ENCODE peak calls at places on chromosomes 4 and X, in five cellular contexts. One of them, this sample, is unnamed.

GRCh38 chr4:100907465-100908454 is 389.9 kb upstream of the EMCN start:
- DNase-seq in left ventricle myocardium inferior: no peak
- DNase-seq in mesenchymal stem cell: peak; percentile 12
- DNase-seq in BE2C: no peak
- DNase-seq in body of pancreas: no peak
- DNase-seq in this sample: no peak

GRCh38 chr4:44632089-44632488 is 19.3 kb downstream of the YIPF7 start:
- DNase-seq in left ventricle myocardium inferior: no peak
- DNase-seq in BE2C: no peak
- DNase-seq in mesenchymal stem cell: no peak
- DNase-seq in body of pancreas: no peak
- DNase-seq in this sample: no peak

GRCh38 chr4:151169223-151169622 is 69.8 kb downstream of the RPS3A start:
- DNase-seq in body of pancreas: peak; percentile 65
- DNase-seq in BE2C: peak; percentile 89
- DNase-seq in left ventricle myocardium inferior: peak; percentile 75
- DNase-seq in mesenchymal stem cell: peak; percentile 97
- DNase-seq in this sample: no peak

GRCh38 chrX:149512225-149512885 is 7.2 kb upstream of the IDS start:
- DNase-seq in BE2C: peak; percentile 65
- DNase-seq in body of pancreas: peak; percentile 71
- DNase-seq in left ventricle myocardium inferior: peak; percentile 35
- DNase-seq in mesenchymal stem cell: peak; percentile 65
- DNase-seq in this sample: peak; percentile 72

GRCh38 chr4:23877758-23878229 is 12.1 kb downstream of the PPARGC1A start:
- DNase-seq in left ventricle myocardium inferior: no peak
- DNase-seq in body of pancreas: no peak
- DNase-seq in BE2C: peak; percentile 67
- DNase-seq in mesenchymal stem cell: peak; percentile 78
- DNase-seq in this sample: peak; percentile 68

GRCh38 chrX:34956915-34957314 is 14.3 kb downstream of the FAM47B start:
- DNase-seq in body of pancreas: no peak
- DNase-seq in mesenchymal stem cell: peak; percentile 0
- DNase-seq in BE2C: no peak
- DNase-seq in left ventricle myocardium inferior: no peak
- DNase-seq in this sample: no peak

GRCh38 chr4:24772061-24772705 is 23.2 kb upstream of the SOD3 start:
- DNase-seq in mesenchymal stem cell: no peak
- DNase-seq in left ventricle myocardium inferior: no peak
- DNase-seq in body of pancreas: no peak
- DNase-seq in BE2C: no peak
- DNase-seq in this sample: no peak

GRCh38 chr4:105674011-105674410 is 34.5 kb downstream of the INTS12 start:
- DNase-seq in mesenchymal stem cell: no peak
- DNase-seq in body of pancreas: no peak
- DNase-seq in BE2C: no peak
- DNase-seq in left ventricle myocardium inferior: no peak
- DNase-seq in this sample: no peak

GRCh38 chr4:15781427-15782095 is 3.4 kb downstream of the CD38 start:
- DNase-seq in mesenchymal stem cell: no peak
- DNase-seq in left ventricle myocardium inferior: no peak
- DNase-seq in BE2C: no peak
- DNase-seq in body of pancreas: no peak
- DNase-seq in this sample: no peak

GRCh38 chrX:154654925-154655324 is 1.5 kb upstream of the CTAG2 start:
- DNase-seq in BE2C: no peak
- DNase-seq in left ventricle myocardium inferior: no peak
- DNase-seq in mesenchymal stem cell: no peak
- DNase-seq in body of pancreas: no peak
- DNase-seq in this sample: no peak

GRCh38 chr4:22970665-22971064 is 277.9 kb downstream of the GBA3 start:
- DNase-seq in body of pancreas: no peak
- DNase-seq in mesenchymal stem cell: no peak
- DNase-seq in left ventricle myocardium inferior: no peak
- DNase-seq in BE2C: no peak
- DNase-seq in this sample: no peak

GRCh38 chr4:124483043-124483906 is 229.3 kb downstream of the ANKRD50 start:
- DNase-seq in body of pancreas: no peak
- DNase-seq in BE2C: peak; percentile 70
- DNase-seq in left ventricle myocardium inferior: no peak
- DNase-seq in mesenchymal stem cell: peak; percentile 66
- DNase-seq in this sample: no peak

GRCh38 chr4:112889619-112890294 is 159.7 kb upstream of the ANK2 start:
- DNase-seq in mesenchymal stem cell: peak; percentile 80
- DNase-seq in body of pancreas: no peak
- DNase-seq in left ventricle myocardium inferior: no peak
- DNase-seq in BE2C: no peak
- DNase-seq in this sample: no peak

GRCh38 chrX:73581002-73581628 is 18.1 kb downstream of the CHIC1 start:
- DNase-seq in BE2C: no peak
- DNase-seq in mesenchymal stem cell: no peak
- DNase-seq in body of pancreas: no peak
- DNase-seq in left ventricle myocardium inferior: no peak
- DNase-seq in this sample: no peak

GRCh38 chrX:69152398-69152797 is 12.9 kb downstream of the PJA1 start:
- DNase-seq in left ventricle myocardium inferior: no peak
- DNase-seq in mesenchymal stem cell: peak; percentile 62
- DNase-seq in body of pancreas: peak; percentile 51
- DNase-seq in BE2C: no peak
- DNase-seq in this sample: peak; percentile 47

GRCh38 chr4:185201983-185202962 is 1.5 kb downstream of the CFAP97 start:
- DNase-seq in body of pancreas: no peak
- DNase-seq in left ventricle myocardium inferior: no peak
- DNase-seq in BE2C: peak; percentile 43
- DNase-seq in mesenchymal stem cell: peak; percentile 78
- DNase-seq in this sample: peak; percentile 23

GRCh38 chrX:21745756-21746155 is 12.2 kb downstream of the SMPX start:
- DNase-seq in mesenchymal stem cell: peak; percentile 10
- DNase-seq in body of pancreas: peak; percentile 25
- DNase-seq in BE2C: peak; percentile 47
- DNase-seq in left ventricle myocardium inferior: no peak
- DNase-seq in this sample: peak; percentile 61

GRCh38 chr4:158895797-158896442 is 127.1 kb downstream of the FNIP2 start:
- DNase-seq in BE2C: no peak
- DNase-seq in body of pancreas: peak; percentile 9
- DNase-seq in mesenchymal stem cell: peak; percentile 58
- DNase-seq in left ventricle myocardium inferior: no peak
- DNase-seq in this sample: no peak

GRCh38 chr4:28469886-28470285 is 1609.2 kb downstream of the STIM2 start:
- DNase-seq in left ventricle myocardium inferior: no peak
- DNase-seq in mesenchymal stem cell: no peak
- DNase-seq in BE2C: no peak
- DNase-seq in body of pancreas: no peak
- DNase-seq in this sample: no peak

GRCh38 chr4:16418814-16419213 is 192.5 kb upstream of the TAPT1 start:
- DNase-seq in mesenchymal stem cell: no peak
- DNase-seq in body of pancreas: peak; percentile 76
- DNase-seq in left ventricle myocardium inferior: no peak
- DNase-seq in BE2C: no peak
- DNase-seq in this sample: no peak

GRCh38 chr4:38382492-38382891 is 281.5 kb upstream of the KLF3 start:
- DNase-seq in left ventricle myocardium inferior: no peak
- DNase-seq in BE2C: peak; percentile 68
- DNase-seq in body of pancreas: no peak
- DNase-seq in mesenchymal stem cell: peak; percentile 46
- DNase-seq in this sample: no peak

DNA sequence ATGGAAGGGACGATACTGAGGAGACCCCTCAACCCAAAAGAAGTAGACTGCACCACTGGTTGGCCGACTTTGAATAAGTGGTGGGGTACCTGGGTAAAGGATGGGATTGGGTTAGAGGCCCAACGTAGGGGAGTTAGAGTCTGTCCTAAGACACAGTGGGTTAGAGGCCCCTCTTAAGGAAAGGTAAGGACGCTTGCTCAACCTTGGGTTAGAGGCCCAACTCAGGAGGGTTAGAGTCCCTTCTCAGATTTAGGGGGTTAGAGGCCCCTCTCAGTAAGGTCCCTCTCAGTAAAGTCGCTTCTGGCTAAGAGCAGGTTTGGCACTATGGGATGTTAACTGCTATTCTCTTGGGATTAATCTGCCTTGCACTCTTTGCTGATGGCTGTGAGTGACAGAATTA is 81.3 kb downstream of the ACOX3 start:
- DNase-seq in mesenchymal stem cell: no peak
- DNase-seq in body of pancreas: no peak
- DNase-seq in BE2C: no peak
- DNase-seq in left ventricle myocardium inferior: no peak
- DNase-seq in this sample: no peak
- H3K4me1 ChIP-seq in mesenchymal stem cell: peaks cover 7% of the 10 kb centered on the region
- H3K4me1 ChIP-seq in body of pancreas: no peaks in the 10 kb centered on the region
- H3K4me1 ChIP-seq in BE2C: no peaks in the 10 kb centered on the region
- H3K4me1 ChIP-seq in left ventricle myocardium inferior: peaks cover 36% of the 10 kb centered on the region
- H3K4me1 ChIP-seq in this sample: no peaks in the 10 kb centered on the region

DNA sequence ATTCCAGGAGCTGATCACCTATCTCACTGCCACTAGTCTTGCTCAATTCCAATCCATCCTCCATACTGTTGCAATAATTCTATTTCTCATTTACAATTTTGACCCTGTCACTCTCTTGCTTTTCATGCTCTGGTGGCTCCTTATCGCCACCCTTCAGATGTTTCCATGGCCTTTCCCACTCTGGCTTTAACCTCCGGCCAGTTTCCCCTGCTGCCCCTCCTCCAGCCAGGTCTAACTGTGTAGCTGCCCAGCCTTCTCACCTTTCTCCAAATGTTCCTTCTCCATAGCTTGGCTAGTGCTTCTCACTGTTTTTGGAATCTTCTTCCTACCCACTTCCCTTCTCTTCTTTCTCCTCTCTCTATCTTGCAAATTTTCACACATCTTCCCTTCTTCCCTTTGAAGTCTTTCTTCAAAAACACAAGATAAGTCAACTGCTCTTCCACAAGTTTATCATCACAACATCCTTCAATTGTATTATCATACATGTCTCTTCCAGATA is 153.8 kb downstream of the COL25A1 start:
- DNase-seq in left ventricle myocardium inferior: no peak
- DNase-seq in BE2C: no peak
- DNase-seq in mesenchymal stem cell: no peak
- DNase-seq in body of pancreas: no peak
- DNase-seq in this sample: no peak
- H3K4me1 ChIP-seq in left ventricle myocardium inferior: no peaks in the 10 kb centered on the region
- H3K4me1 ChIP-seq in BE2C: no peaks in the 10 kb centered on the region
- H3K4me1 ChIP-seq in mesenchymal stem cell: no peaks in the 10 kb centered on the region
- H3K4me1 ChIP-seq in body of pancreas: no peaks in the 10 kb centered on the region
- H3K4me1 ChIP-seq in this sample: no peaks in the 10 kb centered on the region

DNA sequence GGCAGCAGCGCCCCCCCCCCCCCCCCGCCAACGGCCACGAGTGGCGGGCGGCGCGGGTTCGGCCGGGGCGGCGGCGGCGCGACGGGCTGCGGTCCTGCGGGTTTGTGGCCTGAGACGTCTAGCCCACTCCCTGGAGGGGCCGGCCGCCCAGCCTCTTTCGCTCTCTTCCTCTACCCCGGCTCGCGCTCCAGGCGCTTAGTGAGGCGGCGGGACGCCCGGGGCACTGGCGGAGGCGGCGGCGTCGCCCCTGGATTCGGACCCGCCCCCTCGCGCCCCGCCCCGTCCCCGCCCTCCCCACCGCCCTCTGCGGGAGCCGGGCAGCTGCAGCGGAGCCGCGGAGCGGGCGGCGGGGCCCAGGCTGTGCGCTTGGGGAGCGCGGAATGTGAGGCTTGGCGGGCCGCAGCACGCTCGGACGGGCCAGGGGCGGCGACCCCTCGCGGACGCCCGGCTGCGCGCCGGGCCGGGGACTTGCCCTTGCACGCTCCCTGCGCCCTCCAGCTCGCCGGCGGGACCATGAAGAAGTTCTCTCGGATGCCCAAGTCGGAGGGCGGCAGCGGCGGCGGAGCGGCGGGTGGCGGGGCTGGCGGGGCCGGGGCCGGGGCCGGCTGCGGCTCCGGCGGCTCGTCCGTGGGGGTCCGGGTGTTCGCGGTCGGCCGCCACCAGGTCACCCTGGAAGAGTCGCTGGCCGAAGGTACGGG is at the start of gene BMP2K:
- DNase-seq in BE2C: peak; percentile 89
- DNase-seq in body of pancreas: peak; percentile 80
- DNase-seq in left ventricle myocardium inferior: peak; percentile 86
- DNase-seq in mesenchymal stem cell: peak; percentile 78
- DNase-seq in this sample: peak; percentile 89
- H3K4me1 ChIP-seq in BE2C: no peaks in the 10 kb centered on the region
- H3K4me1 ChIP-seq in body of pancreas: peaks cover 30% of the 10 kb centered on the region
- H3K4me1 ChIP-seq in left ventricle myocardium inferior: peaks cover 59% of the 10 kb centered on the region
- H3K4me1 ChIP-seq in mesenchymal stem cell: no peaks in the 10 kb centered on the region
- H3K4me1 ChIP-seq in this sample: peaks cover 19% of the 10 kb centered on the region

GRCh38 chr4:168852933-168853713 is 156.9 kb downstream of the CBR4 start:
- DNase-seq in BE2C: no peak
- DNase-seq in body of pancreas: no peak
- DNase-seq in left ventricle myocardium inferior: no peak
- DNase-seq in mesenchymal stem cell: no peak
- DNase-seq in this sample: no peak
- H3K4me1 ChIP-seq in BE2C: peaks cover 5% of the 10 kb centered on the region
- H3K4me1 ChIP-seq in body of pancreas: no peaks in the 10 kb centered on the region
- H3K4me1 ChIP-seq in left ventricle myocardium inferior: peaks cover 100% of the 10 kb centered on the region
- H3K4me1 ChIP-seq in mesenchymal stem cell: peaks cover 15% of the 10 kb centered on the region
- H3K4me1 ChIP-seq in this sample: no peaks in the 10 kb centered on the region

GRCh38 chrX:39850630-39851152 is 247.1 kb downstream of the BCOR start:
- DNase-seq in BE2C: peak; percentile 62
- DNase-seq in body of pancreas: peak; percentile 23
- DNase-seq in mesenchymal stem cell: peak; percentile 34
- DNase-seq in left ventricle myocardium inferior: no peak
- DNase-seq in this sample: no peak
- H3K4me1 ChIP-seq in BE2C: peaks cover 3% of the 10 kb centered on the region
- H3K4me1 ChIP-seq in body of pancreas: peaks cover 12% of the 10 kb centered on the region
- H3K4me1 ChIP-seq in mesenchymal stem cell: peaks cover 12% of the 10 kb centered on the region
- H3K4me1 ChIP-seq in left ventricle myocardium inferior: peaks cover 10% of the 10 kb centered on the region
- H3K4me1 ChIP-seq in this sample: no peaks in the 10 kb centered on the region

GRCh38 chrX:72271091-72271490 is 6.0 kb downstream of the RPS4X start:
- DNase-seq in BE2C: no peak
- DNase-seq in body of pancreas: no peak
- DNase-seq in left ventricle myocardium inferior: no peak
- DNase-seq in mesenchymal stem cell: no peak
- DNase-seq in this sample: no peak

GRCh38 chrX:72274526-72274925 is 2.5 kb downstream of the RPS4X start:
- DNase-seq in left ventricle myocardium inferior: no peak
- DNase-seq in body of pancreas: no peak
- DNase-seq in mesenchymal stem cell: no peak
- DNase-seq in BE2C: no peak
- DNase-seq in this sample: no peak

GRCh38 chrX:72271812-72272211 is 5.2 kb downstream of the RPS4X start:
- DNase-seq in BE2C: no peak
- DNase-seq in body of pancreas: no peak
- DNase-seq in mesenchymal stem cell: no peak
- DNase-seq in left ventricle myocardium inferior: no peak
- DNase-seq in this sample: no peak

GRCh38 chrX:72272868-72273267 is 4.2 kb downstream of the RPS4X start:
- DNase-seq in left ventricle myocardium inferior: no peak
- DNase-seq in BE2C: no peak
- DNase-seq in body of pancreas: no peak
- DNase-seq in mesenchymal stem cell: peak; percentile 30
- DNase-seq in this sample: no peak

DNA sequence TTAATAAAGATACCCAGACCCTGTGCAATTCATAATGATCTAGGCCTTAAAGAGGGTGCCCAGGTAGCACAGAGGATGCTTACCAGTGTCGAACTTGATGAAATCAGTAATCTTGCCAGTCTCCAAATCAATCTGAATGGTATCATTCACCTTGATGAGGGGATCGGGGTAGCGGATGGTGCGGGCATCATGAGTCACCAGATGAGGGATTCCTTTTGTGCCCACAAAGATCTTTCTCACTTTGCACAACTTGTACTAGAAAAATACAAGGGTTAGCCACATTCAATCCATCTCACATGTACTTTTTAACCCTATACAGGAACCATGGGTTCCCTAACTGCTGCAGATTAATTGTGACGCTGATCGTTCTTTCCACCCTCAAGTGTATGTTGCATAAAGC is 3.3 kb downstream of the RPS4X start:
- DNase-seq in body of pancreas: no peak
- DNase-seq in BE2C: no peak
- DNase-seq in left ventricle myocardium inferior: no peak
- DNase-seq in mesenchymal stem cell: no peak
- DNase-seq in this sample: no peak
- H3K4me1 ChIP-seq in body of pancreas: peaks cover 17% of the 10 kb centered on the region
- H3K4me1 ChIP-seq in BE2C: no peaks in the 10 kb centered on the region
- H3K4me1 ChIP-seq in left ventricle myocardium inferior: peaks cover 22% of the 10 kb centered on the region
- H3K4me1 ChIP-seq in mesenchymal stem cell: peaks cover 11% of the 10 kb centered on the region
- H3K4me1 ChIP-seq in this sample: peaks cover 2% of the 10 kb centered on the region